ENCODE peak calls at places on chromosomes 3 and 15, in six cellular contexts. M, P, O, Q, Z and W are unnamed samples.

GRCh38 chr3:63818282-63819150 is 583 bp upstream of the C3orf49 start:
- DNase-seq in M (no peak), Z (peak), Q (peak), P (peak), O (peak), W (peak)

GRCh38 chr3:9978664-9979349 is 7.8 kb downstream of the EMC3 start:
- DNase-seq in Z (no peak), O (no peak), Q (no peak), M (no peak), P (no peak), W (no peak)

GRCh38 chr15:58957101-58957973 is 23.9 kb upstream of the SLTM start:
- DNase-seq in Z (peak), O (peak), P (peak), M (no peak), Q (no peak), W (peak)

GRCh38 chr15:82137261-82137660 is 91.4 kb upstream of the MEX3B start:
- DNase-seq in P (no peak), O (no peak), M (no peak), Z (no peak), Q (no peak), W (no peak)

GRCh38 chr15:85837011-85837433 is 42.3 kb upstream of the KLHL25 start:
- DNase-seq in M (no peak), Q (no peak), O (peak), Z (no peak), P (no peak), W (no peak)

GRCh38 chr15:69380726-69381105 is 33.4 kb upstream of the KIF23 start:
- DNase-seq in O (no peak), Q (no peak), Z (no peak), P (no peak), M (no peak), W (no peak)

GRCh38 chr3:100269410-100270217 is 8.8 kb downstream of the TBC1D23 start:
- DNase-seq in P (no peak), Q (no peak), O (peak), M (no peak), Z (peak), W (no peak)

GRCh38 chr3:33557279-33557678 is 117.1 kb upstream of the UBP1 start:
- DNase-seq in Q (no peak), P (no peak), Z (no peak), M (no peak), O (no peak), W (no peak)

GRCh38 chr3:83320726-83321125 is 1559.3 kb upstream of the GBE1 start:
- DNase-seq in Q (no peak), P (no peak), Z (no peak), O (no peak), M (no peak), W (no peak)

GRCh38 chr15:31328425-31328998 is 1.9 kb downstream of the KLF13 start:
- DNase-seq in O (peak), M (no peak), P (peak), Z (no peak), Q (no peak), W (peak)

GRCh38 chr3:53255360-53255774 is 455 bp downstream of the TKT start:
- DNase-seq in M (peak), O (no peak), Z (peak), Q (no peak), P (peak), W (peak)

GRCh38 chr3:101292027-101292426 is 28.3 kb downstream of the IMPG2 start:
- DNase-seq in M (no peak), Q (no peak), O (peak), P (no peak), Z (no peak), W (no peak)

GRCh38 chr15:96428742-96429141 is 98.2 kb downstream of the NR2F2 start:
- DNase-seq in P (no peak), O (peak), Z (no peak), M (no peak), Q (no peak), W (no peak)

GRCh38 chr15:29470311-29470710 is 200.7 kb upstream of the NSMCE3 start:
- DNase-seq in O (peak), Z (no peak), P (no peak), Q (no peak), M (no peak), W (no peak)

GRCh38 chr3:126030455-126030854 is 53.5 kb downstream of the SLC41A3 start:
- DNase-seq in Q (no peak), O (no peak), Z (no peak), P (no peak), M (no peak), W (no peak)

GRCh38 chr3:195546130-195546560 is 3.0 kb upstream of the PPP1R2 start:
- DNase-seq in O (peak), M (no peak), Q (no peak), Z (no peak), P (no peak), W (no peak)

GRCh38 chr3:181458857-181459256 is 252.9 kb upstream of the SOX2 start:
- DNase-seq in M (no peak), Q (no peak), O (no peak), P (no peak), Z (peak), W (no peak)

GRCh38 chr15:40069178-40070165 is 30.5 kb upstream of the SRP14 start:
- DNase-seq in Q (no peak), M (peak), P (no peak), Z (peak), O (no peak), W (peak)

GRCh38 chr15:42992626-42993025 is 72.0 kb upstream of the TTBK2 start:
- DNase-seq in Z (no peak), Q (no peak), P (no peak), O (no peak), M (no peak), W (no peak)

GRCh38 chr3:186268616-186269448 is 93.2 kb downstream of the DGKG start:
- DNase-seq in Q (no peak), M (no peak), P (no peak), Z (no peak), O (peak), W (no peak)

GRCh38 chr3:56758539-56758981 is 43.2 kb downstream of the ARHGEF3 start:
- DNase-seq in O (peak), Z (peak), Q (no peak), M (no peak), P (peak), W (no peak)

GRCh38 chr15:89103481-89104171 is 15.4 kb downstream of the ABHD2 start:
- DNase-seq in Q (no peak), M (no peak), Z (no peak), P (no peak), O (no peak), W (no peak)

GRCh38 chr15:48855501-48856440 is 22.2 kb upstream of the EID1 start:
- DNase-seq in O (peak), Z (no peak), M (no peak), Q (no peak), P (no peak), W (peak)

GRCh38 chr3:141389703-141390102 is 21.4 kb downstream of the ZBTB38 start:
- DNase-seq in P (no peak), Z (no peak), M (no peak), Q (no peak), O (peak), W (no peak)

GRCh38 chr15:58159827-58160386 is 21.7 kb downstream of the AQP9 start:
- DNase-seq in P (no peak), Z (no peak), M (no peak), O (no peak), Q (no peak), W (no peak)

GRCh38 chr3:38519651-38520050 is 23.5 kb downstream of the EXOG start:
- DNase-seq in M (no peak), Q (no peak), O (no peak), P (no peak), Z (no peak), W (no peak)

GRCh38 chr15:65184305-65184943 is 718 bp downstream of the CLPX start:
- DNase-seq in O (peak), Q (peak), P (peak), M (peak), Z (peak), W (no peak)

GRCh38 chr3:51953445-51953844 is 1.7 kb upstream of the GPR62 start:
- DNase-seq in P (no peak), M (peak), Q (no peak), O (peak), Z (no peak), W (no peak)

GRCh38 chr15:73886717-73887345 is 13.5 kb downstream of the TBC1D21 start:
- DNase-seq in Q (no peak), Z (no peak), O (no peak), M (no peak), P (no peak), W (no peak)

GRCh38 chr3:170007031-170007663 is 30.6 kb upstream of the GPR160 start:
- DNase-seq in Z (no peak), Q (no peak), P (no peak), M (no peak), O (peak), W (no peak)

GRCh38 chr3:186002884-186003472 is 65.2 kb upstream of the TRA2B start:
- DNase-seq in Q (no peak), P (no peak), Z (peak), M (no peak), O (peak), W (no peak)